ENCODE peak calls at places on chromosomes 4 and X, in eight cellular contexts. S, T, F, X, E, B, O and C are unnamed samples.

GRCh38 chr4:107647591-107647990 is 72.4 kb downstream of the PAPSS1 start:
- DNase-seq in O (no peak), B (no peak), E (no peak), X (no peak), F (no peak), S (no peak), T (no peak), C (no peak)

GRCh38 chr4:149823770-149824221 is 8.2 kb upstream of the IQCM start:
- DNase-seq in O (no peak), E (no peak), F (no peak), T (peak), B (no peak), X (no peak), S (no peak), C (no peak)

GRCh38 chr4:87865288-87865687 is 32.5 kb downstream of the MEPE start:
- DNase-seq in S (no peak), B (no peak), X (no peak), F (no peak), O (no peak), E (no peak), T (no peak), C (no peak)

GRCh38 chr4:150240011-150240410 is 161.8 kb downstream of the DCLK2 start:
- DNase-seq in O (no peak), F (no peak), B (no peak), E (no peak), T (no peak), S (no peak), X (no peak), C (no peak)

GRCh38 chr4:2292679-2293108 is 30.8 kb upstream of the MXD4 start:
- DNase-seq in O (no peak), S (peak), X (no peak), B (no peak), F (peak), T (no peak), E (no peak), C (peak)

GRCh38 chr4:5878359-5878758 is 14.5 kb downstream of the CRMP1 start:
- DNase-seq in B (no peak), X (no peak), F (no peak), T (no peak), E (no peak), O (no peak), S (no peak), C (no peak)

GRCh38 chrX:150303386-150304097 is 59.6 kb upstream of the MAMLD1 start:
- DNase-seq in F (no peak), B (no peak), T (no peak), S (no peak), O (no peak), E (no peak), X (no peak), C (no peak)

GRCh38 chr4:13524504-13525243 is 19.6 kb downstream of the NKX3-2 start:
- DNase-seq in O (no peak), B (no peak), T (no peak), F (no peak), X (no peak), E (no peak), S (no peak), C (no peak)

GRCh38 chr4:165610679-165611551 is 232.1 kb downstream of the CPE start:
- DNase-seq in T (no peak), F (no peak), E (no peak), S (no peak), O (no peak), X (no peak), B (no peak), C (no peak)

GRCh38 chr4:159545556-159545955 is 442.7 kb downstream of the RAPGEF2 start:
- DNase-seq in X (no peak), F (no peak), S (no peak), T (no peak), O (no peak), E (no peak), B (no peak), C (no peak)

GRCh38 chr4:132504438-132504837 is 644.7 kb upstream of the PCDH10 start:
- DNase-seq in X (no peak), O (no peak), F (no peak), S (no peak), E (no peak), B (no peak), T (no peak), C (no peak)

GRCh38 chr4:98671131-98671530 is 12.7 kb upstream of the TSPAN5 start:
- DNase-seq in S (no peak), F (no peak), T (no peak), E (no peak), X (no peak), B (no peak), O (no peak), C (no peak)

GRCh38 chr4:6909970-6910339 is 329 bp downstream of the TBC1D14 start:
- DNase-seq in F (peak), O (no peak), S (no peak), X (no peak), E (peak), B (no peak), T (no peak), C (no peak)